ENCODE peak calls at places on chromosomes 6 and 20, in five cellular contexts. S, Z, P, T and G are unnamed samples.
A peak's percentile ranks its signal among the peaks of the same experiment; 100 is the strongest.

GRCh38 chr20:46293084-46293483 is 15.2 kb downstream of the CDH22 start:
- DNase-seq in S (peak; percentile 51), P (peak; percentile 51), Z (no peak), T (no peak), G (peak; percentile 31)

GRCh38 chr6:13421425-13422057 is 65.9 kb downstream of the GFOD1 start:
- DNase-seq in T (no peak), P (no peak), Z (no peak), S (no peak), G (no peak)

GRCh38 chr6:12371641-12372146 is 81.5 kb downstream of the EDN1 start:
- DNase-seq in T (no peak), Z (no peak), P (peak; percentile 79), S (no peak), G (peak; percentile 78)

GRCh38 chr20:10427060-10427692 is 6.8 kb downstream of the MKKS start:
- DNase-seq in P (peak; percentile 71), Z (no peak), T (no peak), S (peak; percentile 51), G (peak; percentile 55)

GRCh38 chr20:11935754-11936551 is 18.3 kb downstream of the BTBD3 start:
- DNase-seq in S (no peak), Z (no peak), T (no peak), P (peak; percentile 17), G (no peak)

GRCh38 chr6:30127238-30128093 is 8.5 kb upstream of the TRIM40 start:
- DNase-seq in P (no peak), S (no peak), Z (no peak), T (no peak), G (no peak)

GRCh38 chr6:131954775-131955107 is 3.6 kb upstream of the CCN2 start:
- DNase-seq in Z (no peak), P (peak; percentile 68), S (peak; percentile 2), T (no peak), G (peak; percentile 94)

GRCh38 chr6:41302638-41303037 is 16.2 kb upstream of the TREM1 start:
- DNase-seq in T (no peak), P (no peak), Z (no peak), S (no peak), G (no peak)

GRCh38 chr6:4320860-4321259 is 185.5 kb upstream of the ECI2 start:
- DNase-seq in Z (no peak), T (no peak), P (no peak), S (no peak), G (peak; percentile 82)

GRCh38 chr6:151330130-151330715 is 61.1 kb downstream of the ZBTB2 start:
- DNase-seq in Z (no peak), S (no peak), T (no peak), P (no peak), G (no peak)

GRCh38 chr20:51462566-51463276 is 79.8 kb downstream of the NFATC2 start:
- DNase-seq in T (no peak), S (no peak), Z (no peak), P (no peak), G (no peak)

GRCh38 chr20:49340161-49340966 is 62.5 kb upstream of the ZNFX1 start:
- DNase-seq in Z (no peak), S (no peak), P (no peak), T (no peak), G (no peak)

GRCh38 chr20:4613718-4614620 is 107.7 kb upstream of the PRND start:
- DNase-seq in S (peak; percentile 60), T (no peak), P (peak; percentile 66), Z (peak; percentile 38), G (peak; percentile 75)

GRCh38 chr6:97215157-97215769 is 67.8 kb downstream of the MMS22L start:
- DNase-seq in Z (no peak), S (peak; percentile 73), T (peak; percentile 7), P (peak; percentile 26), G (peak; percentile 0)

GRCh38 chr6:52333840-52334200 is 28.1 kb upstream of the PAQR8 start:
- DNase-seq in S (peak; percentile 34), Z (no peak), P (no peak), T (no peak), G (no peak)

GRCh38 chr6:74282143-74282689 is 586.2 kb downstream of the CD109 start:
- DNase-seq in T (no peak), S (no peak), P (no peak), Z (no peak), G (no peak)

GRCh38 chr6:74289881-74290280 is 593.9 kb downstream of the CD109 start:
- DNase-seq in Z (no peak), P (no peak), S (no peak), T (no peak), G (no peak)

GRCh38 chr6:74284266-74284665 is 588.3 kb downstream of the CD109 start:
- DNase-seq in S (no peak), P (no peak), T (no peak), Z (no peak), G (no peak)

DNA sequence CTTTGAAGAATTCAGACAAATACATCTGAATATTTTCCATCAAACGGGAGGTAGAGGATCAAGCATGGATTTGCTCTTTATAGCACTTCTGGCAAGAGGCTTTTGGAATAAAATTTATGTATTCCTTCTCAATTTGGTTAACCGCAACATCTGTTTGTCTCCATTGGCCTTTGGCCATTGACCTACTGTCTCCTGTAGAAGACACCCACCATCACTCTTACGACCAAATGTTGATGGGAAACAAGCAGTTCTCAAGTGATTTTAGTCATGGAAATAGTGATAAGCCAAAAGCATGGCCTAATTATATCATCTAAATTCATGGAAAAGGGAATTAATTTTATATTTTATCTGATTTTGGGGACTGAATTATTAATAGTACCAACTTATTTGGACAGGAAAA is 591.9 kb downstream of the CD109 start:
- DNase-seq in Z (no peak), S (no peak), T (no peak), P (no peak), G (no peak)
- TF ChIP-seq KDM1A in Z (no peak), S (no peak), T (no peak), P (no peak), G (no peak)

GRCh38 chr20:1567392-1568165 is 10.1 kb upstream of the SIRPD start:
- DNase-seq in Z (no peak), T (peak; percentile 10), P (peak; percentile 0), S (no peak), G (peak; percentile 21)
- TF ChIP-seq KDM1A in Z (no peak), T (no peak), P (no peak), S (no peak), G (no peak)

GRCh38 chr20:32470025-32470861 is 112.1 kb downstream of the ASXL1 start:
- DNase-seq in Z (no peak), P (peak; percentile 71), S (peak; percentile 57), T (no peak), G (peak; percentile 49)
- TF ChIP-seq KDM1A in Z (no peak), P (no peak), S (no peak), T (no peak), G (no peak)

DNA sequence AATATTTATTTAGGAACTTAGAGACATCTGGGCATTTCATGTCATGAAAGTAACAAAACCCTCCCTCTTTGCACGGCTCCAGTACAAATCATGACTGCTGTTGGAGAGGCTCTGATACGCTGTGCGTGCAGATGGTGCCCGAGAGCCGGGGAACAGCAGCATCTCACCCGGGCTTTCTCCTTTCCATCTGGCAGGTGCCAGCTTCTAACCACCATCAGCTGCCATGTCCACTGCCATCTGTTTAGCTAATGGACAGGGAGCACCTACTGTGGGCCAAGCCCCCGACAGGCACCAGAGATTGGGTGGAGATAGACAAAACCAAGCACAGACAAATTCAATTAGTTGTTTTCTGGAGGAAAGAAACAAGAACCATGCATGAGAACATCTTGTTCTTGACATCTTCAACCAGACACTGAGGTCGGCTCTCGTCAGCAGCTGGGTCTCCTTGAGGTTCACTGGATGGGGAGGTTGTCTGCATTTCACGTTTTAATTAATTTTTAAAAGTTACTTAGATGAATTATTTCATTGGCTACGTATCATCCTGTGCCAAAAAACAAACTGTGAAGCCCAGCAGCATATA is 323.7 kb downstream of the THBS2 start:
- DNase-seq in T (no peak), Z (no peak), P (no peak), S (no peak), G (no peak)
- TF ChIP-seq KDM1A in T (no peak), Z (no peak), P (no peak), S (no peak), G (no peak)

DNA sequence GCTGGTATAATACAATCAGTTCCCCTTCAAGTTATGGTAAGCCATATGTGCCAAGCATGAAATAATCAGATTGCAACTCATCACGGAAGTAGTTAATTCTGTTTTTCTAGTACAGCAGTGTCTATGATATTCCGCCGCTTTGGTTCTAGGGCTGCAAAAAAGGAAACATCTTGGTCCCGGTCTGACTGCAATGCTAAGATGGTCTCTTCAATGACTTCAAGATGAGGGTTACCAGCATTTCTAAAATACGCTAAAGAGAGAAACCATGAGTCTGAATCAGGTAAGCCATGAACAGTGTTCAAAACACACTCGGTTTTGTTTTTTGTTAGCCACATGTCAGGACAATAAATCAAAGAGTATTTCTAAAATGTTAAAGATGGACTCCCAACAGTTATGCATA is 3.2 kb upstream of the ANKRD60 start:
- DNase-seq in Z (no peak), S (no peak), P (peak; percentile 35), T (no peak), G (peak; percentile 37)
- TF ChIP-seq KDM1A in Z (no peak), S (no peak), P (no peak), T (no peak), G (no peak)